ENCODE peak calls at places on chromosomes 5 and 9, in seven cellular contexts. H, C, G, F, Q, M and N are unnamed samples.

GRCh38 chr9:36346578-36346977 is 53.5 kb downstream of the RNF38 start:
- DNase-seq in C (no peak), H (no peak), Q (no peak), G (no peak), M (no peak), F (no peak), N (no peak)

GRCh38 chr9:76216161-76216649 is 178.0 kb downstream of the RFK start:
- DNase-seq in F (no peak), M (peak), G (peak), C (peak), H (no peak), Q (no peak), N (peak)

GRCh38 chr9:91282292-91282691 is 79.4 kb downstream of the AUH start:
- DNase-seq in G (peak), Q (no peak), M (peak), H (no peak), C (no peak), F (no peak), N (peak)

GRCh38 chr9:13160051-13160450 is 119.4 kb downstream of the MPDZ start:
- DNase-seq in M (no peak), G (no peak), C (no peak), H (no peak), F (no peak), Q (no peak), N (no peak)

GRCh38 chr5:159783731-159784247 is 132.5 kb upstream of the ADRA1B start:
- DNase-seq in F (no peak), C (no peak), M (no peak), G (no peak), Q (no peak), H (no peak), N (no peak)

GRCh38 chr5:40991168-40991980 is 79.8 kb downstream of the MROH2B start:
- DNase-seq in F (peak), M (peak), H (no peak), G (peak), Q (no peak), C (no peak), N (peak)

GRCh38 chr5:103408408-103408807 is 149.8 kb downstream of the MACIR start:
- DNase-seq in F (no peak), G (no peak), C (no peak), Q (no peak), H (no peak), M (no peak), N (no peak)

GRCh38 chr5:151868451-151868850 is 56.2 kb downstream of the GLRA1 start:
- DNase-seq in C (no peak), Q (no peak), G (no peak), F (no peak), M (no peak), H (no peak), N (no peak)

GRCh38 chr9:87592554-87593394 is 95.1 kb downstream of the DAPK1 start:
- DNase-seq in F (peak), H (no peak), Q (no peak), M (peak), G (no peak), C (peak), N (peak)

GRCh38 chr5:175840050-175840841 is 31.1 kb upstream of the CPLX2 start:
- DNase-seq in G (no peak), M (no peak), C (no peak), Q (peak), F (no peak), H (no peak), N (peak)

GRCh38 chr5:39517800-39518199 is 93.0 kb upstream of the DAB2 start:
- DNase-seq in F (no peak), H (no peak), M (peak), Q (no peak), G (peak), C (peak), N (peak)